ENCODE peak calls at places on chromosomes 13 and 19, in ten cellular contexts. I is left ventricle myocardium inferior; Q is CD8-positive, alpha-beta T cell; U is tibial artery; X is breast epithelium; S is transverse colon; Z is prostate gland; E is body of pancreas; L is adrenal gland; A is mucosa of descending colon. H is an unnamed sample. For H3K4me1, the result is how much of the 10 kb centered on the place peaks cover.

GRCh38 chr13:68176486-68176885 is 946.4 kb upstream of the PCDH9 start:
- DNase-seq in I (no peak), Q (no peak), U (no peak), X (no peak), S (no peak), Z (no peak), E (no peak), L (no peak), A (no peak), H (no peak)

GRCh38 chr13:97878421-97879375 is 74.8 kb upstream of the IPO5 start:
- DNase-seq in I (no peak), Q (no peak), U (no peak), X (no peak), S (no peak), Z (no peak), E (no peak), L (no peak), A (no peak), H (no peak)

GRCh38 chr19:35977446-35978222 is 17.4 kb upstream of the SDHAF1 start:
- DNase-seq in I (no peak), Q (no peak), U (no peak), X (no peak), S (no peak), Z (no peak), E (no peak), L (no peak), A (no peak), H (no peak)

GRCh38 chr19:16184665-16185122 is 516 bp upstream of the FAM32A start:
- DNase-seq in I (no peak), Q (no peak), U (no peak), X (no peak), S (no peak), Z (no peak), E (no peak), L (no peak), A (no peak), H (no peak)

GRCh38 chr19:17830567-17831418 is 9.5 kb upstream of the INSL3 start:
- DNase-seq in I (no peak), Q (no peak), U (no peak), X (no peak), S (peak), Z (peak), E (peak), L (peak), A (peak), H (no peak)

GRCh38 chr13:110449225-110450015 is 112.1 kb downstream of the RAB20 start:
- DNase-seq in I (no peak), Q (no peak), U (peak), X (peak), S (no peak), Z (no peak), E (no peak), L (no peak), A (no peak), H (no peak)

GRCh38 chr13:23899555-23899954 is 2.3 kb upstream of the C1QTNF9B start:
- DNase-seq in I (no peak), Q (no peak), U (no peak), X (no peak), S (no peak), Z (no peak), E (peak), L (no peak), A (no peak), H (no peak)

GRCh38 chr13:40190656-40191100 is 475.8 kb downstream of the FOXO1 start:
- DNase-seq in I (no peak), Q (peak), U (peak), X (no peak), S (peak), Z (peak), E (peak), L (no peak), A (peak), H (peak)

GRCh38 chr13:98482476-98483444 is 94.1 kb downstream of the STK24 start:
- DNase-seq in I (peak), Q (no peak), U (peak), X (peak), S (peak), Z (peak), E (peak), L (peak), A (peak), H (peak)

GRCh38 chr13:98577823-98578285 is 947 bp upstream of the STK24 start:
- DNase-seq in I (no peak), Q (no peak), U (no peak), X (no peak), S (no peak), Z (no peak), E (peak), L (no peak), A (no peak), H (no peak)

GRCh38 chr19:10797541-10798256 is 38.3 kb downstream of the TMED1 start:
- DNase-seq in I (no peak), Q (peak), U (no peak), X (no peak), S (no peak), Z (no peak), E (no peak), L (no peak), A (no peak), H (no peak)

GRCh38 chr13:92843549-92843948 is 383.1 kb upstream of the GPC6 start:
- DNase-seq in I (no peak), Q (no peak), U (no peak), X (no peak), S (no peak), Z (no peak), E (no peak), L (no peak), A (no peak), H (no peak)

GRCh38 chr13:108361769-108362168 is 92.3 kb downstream of the TNFSF13B start:
- DNase-seq in I (no peak), Q (no peak), U (no peak), X (no peak), S (no peak), Z (no peak), E (no peak), L (no peak), A (no peak), H (no peak)

GRCh38 chr19:49212302-49212701 is 54.7 kb downstream of the TRPM4 start:
- DNase-seq in I (no peak), Q (no peak), U (no peak), X (no peak), S (no peak), Z (no peak), E (no peak), L (no peak), A (no peak), H (no peak)

GRCh38 chr19:46904114-46905060 is 43.6 kb downstream of the ARHGAP35 start:
- DNase-seq in I (peak), Q (no peak), U (no peak), X (no peak), S (no peak), Z (no peak), E (peak), L (peak), A (no peak), H (peak)

GRCh38 chr19:42313096-42313839 is at the start of gene TMEM145:
- DNase-seq in I (no peak), Q (no peak), U (no peak), X (no peak), S (peak), Z (peak), E (peak), L (no peak), A (no peak), H (no peak)

GRCh38 chr19:30169196-30169900 is 202.8 kb upstream of the ZNF536 start:
- DNase-seq in I (no peak), Q (no peak), U (no peak), X (no peak), S (no peak), Z (no peak), E (no peak), L (no peak), A (no peak), H (no peak)

GRCh38 chr19:36257512-36257876 is 42.6 kb downstream of the ZNF146 start:
- DNase-seq in I (peak), Q (no peak), U (no peak), X (no peak), S (no peak), Z (no peak), E (peak), L (peak), A (no peak), H (no peak)

GRCh38 chr13:44860427-44860826 is 128.8 kb downstream of the NUFIP1 start:
- DNase-seq in I (no peak), Q (no peak), U (no peak), X (no peak), S (no peak), Z (no peak), E (no peak), L (no peak), A (no peak), H (no peak)

GRCh38 chr19:4974855-4975469 is 6.0 kb downstream of the KDM4B start:
- DNase-seq in I (no peak), Q (no peak), U (no peak), X (no peak), S (no peak), Z (no peak), E (peak), L (no peak), A (no peak), H (no peak)
- H3K4me1 ChIP-seq in I (half or more), Q (under half), U (half or more), X (under half), S (half or more), Z (under half), E (half or more), L (half or more), A (under half), H (half or more)

DNA sequence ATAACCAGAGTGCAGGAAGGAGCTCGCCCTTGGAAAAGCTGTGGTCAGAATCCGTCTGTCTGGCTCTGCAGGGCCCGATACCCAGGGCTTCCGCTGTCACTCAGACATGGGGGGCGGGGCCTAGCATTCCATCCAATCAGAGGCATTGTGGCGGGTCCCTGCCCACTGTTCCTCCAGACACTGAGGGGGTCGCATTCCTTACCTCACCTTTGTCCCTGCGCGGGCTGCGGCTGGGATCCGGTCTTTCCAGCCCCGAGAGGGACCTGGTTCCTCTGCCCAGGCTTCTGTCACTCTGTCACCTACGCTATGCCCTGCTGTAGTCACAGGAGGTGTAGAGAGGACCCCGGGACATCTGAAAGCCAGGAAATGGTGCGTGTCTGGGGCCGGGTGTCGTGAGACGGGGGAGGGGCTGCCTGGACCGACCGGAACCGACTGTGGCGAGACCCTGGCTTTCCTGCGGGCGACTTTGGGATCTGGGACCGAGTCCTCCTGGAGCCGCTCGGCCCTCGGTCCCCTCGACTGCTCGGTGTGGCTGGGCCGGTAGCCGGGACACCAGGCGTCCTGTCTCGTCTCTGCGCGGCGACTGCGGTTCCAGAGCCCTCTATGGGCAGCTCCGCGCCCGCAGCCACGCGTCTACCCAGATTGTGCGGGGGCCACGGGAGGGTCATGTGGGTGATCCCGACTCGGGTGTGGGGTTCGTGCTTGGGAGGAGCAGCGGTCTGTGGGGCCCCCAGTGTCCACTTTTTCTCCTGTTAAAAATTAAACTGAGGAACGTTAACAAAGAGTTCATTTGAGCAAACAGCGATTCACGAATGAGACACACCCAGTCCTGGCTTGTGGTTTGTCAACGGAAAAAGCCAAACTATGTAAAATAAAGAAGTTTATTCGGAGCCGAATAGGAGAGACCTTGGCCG is at the start of gene ZNF69:
- DNase-seq in I (peak), Q (peak), U (peak), X (peak), S (peak), Z (peak), E (peak), L (peak), A (peak), H (peak)
- TF ChIP-seq CTCF in I (peak), Q (no peak), U (peak), X (no peak), S (peak), Z (no peak), E (no peak), L (no peak), A (no peak), H (peak)

GRCh38 chr19:8610041-8610927 is at the start of gene ADAMTS10:
- DNase-seq in I (peak), Q (peak), U (peak), X (no peak), S (peak), Z (no peak), E (no peak), L (peak), A (no peak), H (no peak)

GRCh38 chr19:8610928-8611284 is 391 bp upstream of the ADAMTS10 start:
- DNase-seq in I (no peak), Q (no peak), U (no peak), X (no peak), S (no peak), Z (no peak), E (no peak), L (no peak), A (no peak), H (no peak)

GRCh38 chr19:8609210-8610040 is 1.1 kb downstream of the ADAMTS10 start:
- DNase-seq in I (peak), Q (peak), U (peak), X (no peak), S (peak), Z (no peak), E (peak), L (peak), A (no peak), H (peak)

GRCh38 chr19:8607386-8607785 is 3.1 kb downstream of the ADAMTS10 start:
- DNase-seq in I (peak), Q (no peak), U (peak), X (no peak), S (no peak), Z (no peak), E (no peak), L (no peak), A (no peak), H (peak)

DNA sequence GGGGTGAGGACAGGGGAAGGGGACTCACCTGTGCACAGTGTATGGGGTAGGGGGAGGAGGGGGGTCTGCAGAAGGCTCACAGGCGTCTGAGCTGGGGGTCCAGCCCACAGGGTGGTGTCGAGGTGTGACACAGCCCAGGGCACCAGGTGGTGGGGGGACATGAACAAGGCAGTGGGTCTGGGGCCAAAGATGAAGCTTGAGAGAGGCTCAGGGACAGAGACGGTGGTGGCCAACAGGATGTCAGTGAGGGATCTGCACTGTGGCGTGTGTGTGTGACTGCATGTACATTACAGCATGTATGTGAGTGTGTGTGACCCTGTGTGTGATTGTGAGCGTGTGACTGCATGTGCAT is 1.7 kb downstream of the ADAMTS10 start:
- DNase-seq in I (no peak), Q (no peak), U (no peak), X (no peak), S (no peak), Z (no peak), E (no peak), L (no peak), A (no peak), H (no peak)
- H3K4me3 ChIP-seq in I (peak), Q (peak), U (peak), X (peak), S (peak), Z (peak), E (no peak), L (no peak), A (no peak), H (peak)

GRCh38 chr19:4053423-4054324 is 13.0 kb downstream of the ZBTB7A start:
- DNase-seq in I (no peak), Q (no peak), U (no peak), X (no peak), S (peak), Z (no peak), E (no peak), L (peak), A (peak), H (no peak)
- H3K4me1 ChIP-seq in I (half or more), Q (under half), U (under half), X (under half), S (half or more), Z (under half), E (under half), L (under half), A (half or more), H (under half)

GRCh38 chr19:44051654-44052402 is at the start of gene ZNF223:
- DNase-seq in I (peak), Q (peak), U (peak), X (peak), S (peak), Z (peak), E (peak), L (peak), A (peak), H (peak)
- TF ChIP-seq CTCF in I (no peak), Q (no peak), U (no peak), X (no peak), S (no peak), Z (no peak), E (no peak), L (no peak), A (no peak), H (no peak)

GRCh38 chr19:53785196-53785889 is 38.8 kb downstream of the NLRP12 start:
- DNase-seq in I (no peak), Q (no peak), U (no peak), X (no peak), S (no peak), Z (no peak), E (no peak), L (no peak), A (no peak), H (no peak)

GRCh38 chr19:53782698-53783097 is 41.4 kb downstream of the NLRP12 start:
- DNase-seq in I (no peak), Q (no peak), U (no peak), X (no peak), S (no peak), Z (no peak), E (no peak), L (no peak), A (no peak), H (no peak)

GRCh38 chr19:53789708-53790678 is 34.1 kb downstream of the NLRP12 start:
- DNase-seq in I (no peak), Q (no peak), U (no peak), X (no peak), S (no peak), Z (no peak), E (no peak), L (no peak), A (no peak), H (no peak)

GRCh38 chr19:53786744-53787143 is 37.4 kb downstream of the NLRP12 start:
- DNase-seq in I (no peak), Q (no peak), U (no peak), X (no peak), S (no peak), Z (no peak), E (no peak), L (no peak), A (no peak), H (no peak)
- H3K4me3 ChIP-seq in I (no peak), Q (no peak), U (no peak), X (no peak), S (no peak), Z (no peak), E (no peak), L (no peak), A (no peak), H (no peak)

DNA sequence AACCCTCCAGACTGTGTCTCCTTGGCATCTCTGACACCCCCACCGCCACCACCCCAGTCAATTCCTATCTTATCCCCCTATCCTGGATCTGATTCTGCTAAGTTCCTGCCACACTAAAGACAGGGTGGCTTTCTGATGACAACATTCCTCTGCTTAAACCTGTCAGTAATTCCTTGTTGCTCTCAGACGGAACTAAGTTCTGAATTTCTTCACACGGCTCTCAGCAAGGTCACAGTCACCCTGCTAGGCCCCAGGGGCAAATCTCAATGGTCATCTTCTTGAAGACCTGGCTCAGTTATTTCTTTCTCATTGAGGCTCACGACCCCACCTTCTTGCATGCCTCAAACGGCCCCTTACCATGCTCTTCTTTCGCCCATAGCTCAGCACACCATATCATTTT is 7.6 kb downstream of the ALOX5AP start:
- DNase-seq in I (no peak), Q (no peak), U (no peak), X (no peak), S (no peak), Z (no peak), E (no peak), L (no peak), A (no peak), H (no peak)
- H3K4me1 ChIP-seq in I (under half), Q (half or more), U (half or more), X (under half), S (under half), Z (under half), E (under half), L (under half), A (under half), H (under half)

H was measured in right atrium auricular region.